ENCODE peak calls at places on chromosomes 11 and 22, in six cellular contexts. One of them, this sample, is unnamed. For H3K4me1, the result is how much of the 10 kb centered on the place peaks cover.

GRCh38 chr22:24185001-24185500 is 3.8 kb downstream of the SUSD2 start:
- DNase-seq in SK-N-SH: peak
- DNase-seq in upper lobe of right lung: peak
- DNase-seq in K562: no peak
- DNase-seq in cardiac muscle cell: no peak
- DNase-seq in heart right ventricle: no peak
- DNase-seq in this sample: no peak

GRCh38 chr11:81658722-81659121 is 1074.9 kb downstream of the FAM181B start:
- DNase-seq in SK-N-SH: peak
- DNase-seq in upper lobe of right lung: no peak
- DNase-seq in K562: no peak
- DNase-seq in cardiac muscle cell: peak
- DNase-seq in heart right ventricle: no peak
- DNase-seq in this sample: no peak

GRCh38 chr11:75797796-75798195 is 17.2 kb upstream of the UVRAG start:
- DNase-seq in SK-N-SH: no peak
- DNase-seq in upper lobe of right lung: no peak
- DNase-seq in K562: no peak
- DNase-seq in cardiac muscle cell: peak
- DNase-seq in heart right ventricle: no peak
- DNase-seq in this sample: no peak

GRCh38 chr11:82174610-82175009 is 559.1 kb downstream of the FAM181B start:
- DNase-seq in SK-N-SH: no peak
- DNase-seq in upper lobe of right lung: no peak
- DNase-seq in K562: no peak
- DNase-seq in cardiac muscle cell: no peak
- DNase-seq in heart right ventricle: no peak
- DNase-seq in this sample: no peak

GRCh38 chr11:100866453-100866852 is 179.4 kb downstream of the ARHGAP42 start:
- DNase-seq in SK-N-SH: no peak
- DNase-seq in upper lobe of right lung: no peak
- DNase-seq in K562: no peak
- DNase-seq in cardiac muscle cell: no peak
- DNase-seq in heart right ventricle: no peak
- DNase-seq in this sample: no peak

GRCh38 chr22:36258750-36259619 is 6.1 kb downstream of the APOL1 start:
- DNase-seq in SK-N-SH: no peak
- DNase-seq in upper lobe of right lung: no peak
- DNase-seq in K562: peak
- DNase-seq in cardiac muscle cell: peak
- DNase-seq in heart right ventricle: peak
- DNase-seq in this sample: no peak

GRCh38 chr11:109302591-109303334 is 119.2 kb upstream of the C11orf87 start:
- DNase-seq in SK-N-SH: no peak
- DNase-seq in upper lobe of right lung: no peak
- DNase-seq in K562: no peak
- DNase-seq in cardiac muscle cell: no peak
- DNase-seq in heart right ventricle: no peak
- DNase-seq in this sample: no peak

GRCh38 chr11:31487848-31488247 is 21.6 kb downstream of the IMMP1L start:
- DNase-seq in SK-N-SH: peak
- DNase-seq in upper lobe of right lung: no peak
- DNase-seq in K562: no peak
- DNase-seq in cardiac muscle cell: peak
- DNase-seq in heart right ventricle: no peak
- DNase-seq in this sample: no peak

GRCh38 chr22:38413085-38414008 is 41.7 kb downstream of the KCNJ4 start:
- DNase-seq in SK-N-SH: no peak
- DNase-seq in upper lobe of right lung: peak
- DNase-seq in K562: no peak
- DNase-seq in cardiac muscle cell: peak
- DNase-seq in heart right ventricle: peak
- DNase-seq in this sample: no peak
- H3K4me3 ChIP-seq in SK-N-SH: no peak
- H3K4me3 ChIP-seq in upper lobe of right lung: peak
- H3K4me3 ChIP-seq in K562: no peak
- H3K4me3 ChIP-seq in cardiac muscle cell: no peak
- H3K4me3 ChIP-seq in heart right ventricle: peak
- H3K4me3 ChIP-seq in this sample: peak

GRCh38 chr11:107860688-107861087 is 2.1 kb upstream of the SLC35F2 start:
- DNase-seq in SK-N-SH: peak
- DNase-seq in upper lobe of right lung: no peak
- DNase-seq in K562: peak
- DNase-seq in cardiac muscle cell: no peak
- DNase-seq in heart right ventricle: no peak
- DNase-seq in this sample: no peak
- TF ChIP-seq CTCF in SK-N-SH: no peak
- TF ChIP-seq CTCF in upper lobe of right lung: no peak
- TF ChIP-seq CTCF in K562: no peak
- TF ChIP-seq CTCF in cardiac muscle cell: no peak
- TF ChIP-seq CTCF in heart right ventricle: no peak
- TF ChIP-seq CTCF in this sample: no peak

GRCh38 chr22:29275167-29275566 is 7.1 kb downstream of the EWSR1 start:
- DNase-seq in SK-N-SH: no peak
- DNase-seq in upper lobe of right lung: no peak
- DNase-seq in K562: no peak
- DNase-seq in cardiac muscle cell: no peak
- DNase-seq in heart right ventricle: no peak
- DNase-seq in this sample: no peak
- H3K4me1 ChIP-seq in SK-N-SH: under half
- H3K4me1 ChIP-seq in upper lobe of right lung: half or more
- H3K4me1 ChIP-seq in K562: under half
- H3K4me1 ChIP-seq in cardiac muscle cell: under half
- H3K4me1 ChIP-seq in heart right ventricle: half or more
- H3K4me1 ChIP-seq in this sample: under half

DNA sequence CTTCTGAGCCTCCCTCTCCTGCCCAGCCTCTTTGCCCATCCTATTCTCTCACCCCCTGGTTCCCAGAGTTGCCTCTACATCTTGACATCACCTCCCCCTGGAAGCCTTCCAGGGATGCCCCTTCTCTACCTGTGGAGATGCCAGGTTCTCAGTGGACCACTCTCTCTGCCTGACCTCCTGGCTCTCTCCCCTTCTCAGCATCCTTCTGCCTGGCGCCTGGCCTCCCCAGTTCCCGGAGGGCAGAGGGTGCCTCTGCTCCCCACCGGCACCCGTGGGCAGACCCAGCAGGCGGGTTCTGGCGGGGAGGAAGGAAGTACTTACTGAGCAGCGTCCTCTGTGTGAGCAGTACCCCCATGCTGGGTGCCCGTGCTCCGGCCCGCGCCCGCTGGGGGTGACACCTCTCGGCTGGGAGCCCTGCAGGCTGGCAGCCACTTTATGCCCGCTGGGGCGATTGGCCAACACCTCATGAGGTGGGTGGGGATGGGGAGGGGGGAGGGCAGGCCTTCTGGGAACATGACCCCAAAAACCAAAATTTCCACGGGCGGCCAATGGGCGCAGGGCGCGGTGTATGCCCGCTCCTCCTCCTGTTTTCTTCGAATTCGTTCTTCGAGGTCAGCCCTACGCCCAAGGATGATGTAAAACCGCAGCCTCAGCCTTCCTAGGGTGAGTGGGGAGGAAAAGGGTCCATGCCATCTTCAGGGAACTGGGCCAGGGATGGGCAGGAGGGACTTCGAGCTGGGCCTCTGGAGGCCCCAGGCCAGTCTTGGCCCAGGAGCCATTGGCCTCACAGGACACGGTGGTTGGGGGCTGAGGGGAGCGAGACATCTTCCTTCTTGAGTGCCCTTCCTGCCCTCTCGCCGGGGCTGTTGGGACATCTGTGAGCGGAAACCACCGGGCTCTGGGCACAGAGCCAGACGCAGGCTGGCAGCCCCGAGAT is at the start of gene OSM:
- DNase-seq in SK-N-SH: no peak
- DNase-seq in upper lobe of right lung: peak
- DNase-seq in K562: no peak
- DNase-seq in cardiac muscle cell: no peak
- DNase-seq in heart right ventricle: peak
- DNase-seq in this sample: no peak
- H3K4me3 ChIP-seq in SK-N-SH: no peak
- H3K4me3 ChIP-seq in upper lobe of right lung: peak
- H3K4me3 ChIP-seq in K562: no peak
- H3K4me3 ChIP-seq in cardiac muscle cell: no peak
- H3K4me3 ChIP-seq in heart right ventricle: no peak
- H3K4me3 ChIP-seq in this sample: peak

GRCh38 chr11:61873588-61874459 is 17.5 kb downstream of the FADS3 start:
- DNase-seq in SK-N-SH: no peak
- DNase-seq in upper lobe of right lung: no peak
- DNase-seq in K562: no peak
- DNase-seq in cardiac muscle cell: no peak
- DNase-seq in heart right ventricle: no peak
- DNase-seq in this sample: no peak
- TF ChIP-seq CTCF in SK-N-SH: no peak
- TF ChIP-seq CTCF in upper lobe of right lung: no peak
- TF ChIP-seq CTCF in K562: no peak
- TF ChIP-seq CTCF in cardiac muscle cell: no peak
- TF ChIP-seq CTCF in heart right ventricle: no peak
- TF ChIP-seq CTCF in this sample: no peak

GRCh38 chr11:130389315-130389935 is 39.0 kb downstream of the ADAMTS8 start:
- DNase-seq in SK-N-SH: no peak
- DNase-seq in upper lobe of right lung: no peak
- DNase-seq in K562: no peak
- DNase-seq in cardiac muscle cell: no peak
- DNase-seq in heart right ventricle: peak
- DNase-seq in this sample: no peak

GRCh38 chr11:130388607-130389205 is 39.7 kb downstream of the ADAMTS8 start:
- DNase-seq in SK-N-SH: no peak
- DNase-seq in upper lobe of right lung: no peak
- DNase-seq in K562: no peak
- DNase-seq in cardiac muscle cell: no peak
- DNase-seq in heart right ventricle: no peak
- DNase-seq in this sample: no peak

GRCh38 chr11:130391692-130392091 is 36.7 kb downstream of the ADAMTS8 start:
- DNase-seq in SK-N-SH: no peak
- DNase-seq in upper lobe of right lung: no peak
- DNase-seq in K562: no peak
- DNase-seq in cardiac muscle cell: no peak
- DNase-seq in heart right ventricle: no peak
- DNase-seq in this sample: no peak

DNA sequence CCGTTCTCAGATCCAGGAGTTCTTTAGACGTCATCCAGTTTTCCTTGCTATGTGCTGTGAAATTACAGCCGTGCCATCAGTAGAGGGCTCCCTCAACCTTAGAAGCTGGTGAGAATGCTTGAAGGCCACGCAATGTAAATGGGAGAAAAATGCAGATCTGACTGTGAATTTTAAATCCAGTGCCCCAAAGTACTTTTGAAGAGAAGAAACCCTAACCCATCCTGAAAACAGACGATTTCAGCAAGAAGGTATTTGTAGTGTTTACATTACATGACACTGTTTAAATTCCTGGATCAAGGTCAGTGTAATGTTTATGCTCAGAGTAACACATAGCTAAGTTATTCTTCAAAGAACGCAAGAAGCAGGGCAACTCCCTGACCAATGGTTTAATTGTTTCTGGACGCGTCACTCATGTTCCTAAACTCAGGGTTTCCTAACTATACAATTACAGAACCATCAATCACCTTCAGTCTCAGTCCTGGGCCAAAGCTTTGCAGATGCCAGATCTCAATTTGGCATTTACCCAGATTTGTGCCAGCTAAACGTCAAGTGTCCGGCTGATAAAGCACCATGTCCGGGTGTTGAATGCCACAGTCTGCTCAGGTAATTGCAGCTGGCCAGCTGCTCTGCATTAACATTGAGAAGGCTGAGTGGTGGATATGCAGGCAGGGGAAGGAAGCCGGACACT is 38.2 kb downstream of the ADAMTS8 start:
- DNase-seq in SK-N-SH: no peak
- DNase-seq in upper lobe of right lung: no peak
- DNase-seq in K562: peak
- DNase-seq in cardiac muscle cell: peak
- DNase-seq in heart right ventricle: no peak
- DNase-seq in this sample: no peak
- H3K4me1 ChIP-seq in SK-N-SH: under half
- H3K4me1 ChIP-seq in upper lobe of right lung: under half
- H3K4me1 ChIP-seq in K562: under half
- H3K4me1 ChIP-seq in cardiac muscle cell: under half
- H3K4me1 ChIP-seq in heart right ventricle: under half
- H3K4me1 ChIP-seq in this sample: under half

GRCh38 chr11:35174666-35175065 is 35.7 kb downstream of the CD44 start:
- DNase-seq in SK-N-SH: no peak
- DNase-seq in upper lobe of right lung: no peak
- DNase-seq in K562: no peak
- DNase-seq in cardiac muscle cell: peak
- DNase-seq in heart right ventricle: no peak
- DNase-seq in this sample: no peak

GRCh38 chr11:35171226-35171625 is 32.3 kb downstream of the CD44 start:
- DNase-seq in SK-N-SH: no peak
- DNase-seq in upper lobe of right lung: no peak
- DNase-seq in K562: no peak
- DNase-seq in cardiac muscle cell: no peak
- DNase-seq in heart right ventricle: no peak
- DNase-seq in this sample: no peak

GRCh38 chr11:35173620-35174278 is 34.8 kb downstream of the CD44 start:
- DNase-seq in SK-N-SH: no peak
- DNase-seq in upper lobe of right lung: no peak
- DNase-seq in K562: no peak
- DNase-seq in cardiac muscle cell: no peak
- DNase-seq in heart right ventricle: no peak
- DNase-seq in this sample: no peak

GRCh38 chr11:35170503-35170902 is 31.5 kb downstream of the CD44 start:
- DNase-seq in SK-N-SH: no peak
- DNase-seq in upper lobe of right lung: no peak
- DNase-seq in K562: no peak
- DNase-seq in cardiac muscle cell: no peak
- DNase-seq in heart right ventricle: no peak
- DNase-seq in this sample: no peak

GRCh38 chr11:35173011-35173511 is 34.1 kb downstream of the CD44 start:
- DNase-seq in SK-N-SH: no peak
- DNase-seq in upper lobe of right lung: peak
- DNase-seq in K562: no peak
- DNase-seq in cardiac muscle cell: peak
- DNase-seq in heart right ventricle: no peak
- DNase-seq in this sample: no peak
- H3K4me3 ChIP-seq in SK-N-SH: no peak
- H3K4me3 ChIP-seq in upper lobe of right lung: no peak
- H3K4me3 ChIP-seq in K562: no peak
- H3K4me3 ChIP-seq in cardiac muscle cell: no peak
- H3K4me3 ChIP-seq in heart right ventricle: no peak
- H3K4me3 ChIP-seq in this sample: no peak

DNA sequence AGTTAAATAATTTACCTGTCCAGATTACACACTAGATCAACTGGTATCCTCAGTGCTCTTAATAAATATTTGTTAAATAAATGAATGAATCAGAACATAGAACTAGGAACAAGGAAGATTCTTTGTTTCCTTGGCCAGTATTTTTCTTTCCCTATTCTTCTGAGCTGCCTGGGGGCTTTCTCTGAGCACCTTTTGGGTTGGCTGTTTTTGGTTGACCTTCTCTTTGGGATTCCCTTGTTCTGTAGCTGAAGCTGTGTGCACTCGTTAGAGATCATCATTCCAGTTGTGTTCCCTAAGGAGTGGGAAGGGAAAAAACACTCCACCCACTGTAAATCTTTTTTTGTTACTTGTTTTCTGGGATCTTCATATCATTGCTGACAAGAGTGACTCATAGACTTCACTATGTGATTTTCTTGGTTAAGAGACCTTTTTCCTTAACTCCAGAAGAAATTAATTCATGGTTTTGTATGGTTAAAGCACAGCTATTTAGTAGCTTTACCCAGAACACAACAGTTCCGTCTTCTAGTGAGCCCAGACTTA is 84.3 kb downstream of the STIM1 start:
- DNase-seq in SK-N-SH: no peak
- DNase-seq in upper lobe of right lung: no peak
- DNase-seq in K562: no peak
- DNase-seq in cardiac muscle cell: peak
- DNase-seq in heart right ventricle: no peak
- DNase-seq in this sample: no peak
- TF ChIP-seq CTCF in SK-N-SH: no peak
- TF ChIP-seq CTCF in upper lobe of right lung: no peak
- TF ChIP-seq CTCF in K562: no peak
- TF ChIP-seq CTCF in cardiac muscle cell: no peak
- TF ChIP-seq CTCF in heart right ventricle: no peak
- TF ChIP-seq CTCF in this sample: no peak